ENCODE peak calls at places on chromosomes 4 and X, in five cellular contexts. U is NT2/D1, G is lung, P is colonic mucosa, T is MG63. W is an unnamed sample.

GRCh38 chrX:119622356-119623232 is 16.4 kb upstream of the NKRF start:
- DNase-seq in G (no peak), P (peak; percentile 49), U (no peak), T (peak; percentile 60), W (peak; percentile 55)

GRCh38 chrX:1147641-1148515 is 64.6 kb downstream of the CRLF2 start:
- DNase-seq in G (no peak), T (no peak), U (no peak), P (no peak), W (no peak)

GRCh38 chr4:47434931-47435330 is 28.6 kb downstream of the COMMD8 start:
- DNase-seq in P (no peak), T (no peak), G (no peak), U (no peak), W (no peak)

GRCh38 chr4:94757192-94758140 is at the start of gene BMPR1B:
- DNase-seq in P (no peak), U (no peak), T (peak; percentile 3), G (no peak), W (no peak)

GRCh38 chr4:176507845-176508533 is 188.2 kb downstream of the SPCS3 start:
- DNase-seq in P (no peak), U (no peak), G (no peak), T (no peak), W (no peak)

GRCh38 chrX:47316276-47317025 is 53.9 kb upstream of the ZNF157 start:
- DNase-seq in P (no peak), U (peak; percentile 84), G (no peak), T (no peak), W (no peak)

GRCh38 chr4:81465668-81466357 is 5.9 kb downstream of the RASGEF1B start:
- DNase-seq in T (no peak), U (no peak), G (no peak), P (peak; percentile 39), W (no peak)

GRCh38 chrX:54248309-54248708 is 65.3 kb upstream of the FAM120C start:
- DNase-seq in T (no peak), U (no peak), P (no peak), G (no peak), W (no peak)

GRCh38 chr4:67198757-67199156 is 346.5 kb downstream of the CENPC start:
- DNase-seq in U (no peak), T (peak; percentile 0), G (no peak), P (no peak), W (no peak)

GRCh38 chr4:128596115-128596514 is 213.4 kb upstream of the JADE1 start:
- DNase-seq in U (no peak), P (no peak), G (no peak), T (no peak), W (no peak)

GRCh38 chr4:8410641-8411271 is 29.8 kb downstream of the ACOX3 start:
- DNase-seq in G (peak; percentile 44), U (peak; percentile 71), T (peak; percentile 52), P (peak; percentile 70), W (peak; percentile 70)

GRCh38 chr4:10316851-10317250 is 140.4 kb downstream of the ZNF518B start:
- DNase-seq in T (no peak), P (no peak), U (no peak), G (no peak), W (no peak)

GRCh38 chr4:55635282-55635681 is 816 bp downstream of the NMU start:
- DNase-seq in U (no peak), T (no peak), P (no peak), G (no peak), W (no peak)

GRCh38 chrX:132206259-132206658 is 13.0 kb downstream of the RAP2C start:
- DNase-seq in T (no peak), P (no peak), G (no peak), U (no peak), W (no peak)

GRCh38 chr4:177809786-177810185 is 367.5 kb upstream of the AGA start:
- DNase-seq in P (no peak), G (no peak), U (no peak), T (no peak), W (no peak)

GRCh38 chr4:125985856-125986255 is 671.1 kb downstream of the FAT4 start:
- DNase-seq in T (no peak), P (no peak), U (peak; percentile 82), G (no peak), W (no peak)

GRCh38 chrX:52574416-52575275 is 57.8 kb upstream of the XAGE1B start:
- DNase-seq in P (peak; percentile 41), G (peak; percentile 32), U (peak; percentile 51), T (no peak), W (no peak)

GRCh38 chrX:72021975-72022374 is 109.7 kb downstream of the RTL5 start:
- DNase-seq in P (no peak), T (no peak), G (peak; percentile 26), U (no peak), W (no peak)

GRCh38 chr4:129641179-129641578 is 545.2 kb downstream of the C4orf33 start:
- DNase-seq in T (no peak), G (peak; percentile 50), U (peak; percentile 30), P (peak; percentile 56), W (no peak)

GRCh38 chr4:153434190-153434589 is 32.0 kb upstream of the TMEM131L start:
- DNase-seq in U (no peak), P (no peak), G (no peak), T (no peak), W (no peak)

GRCh38 chr4:147340547-147341225 is 140.2 kb upstream of the EDNRA start:
- DNase-seq in G (no peak), P (no peak), T (no peak), U (no peak), W (no peak)

GRCh38 chr4:81314196-81314896 is 99.3 kb upstream of the PRKG2 start:
- DNase-seq in P (peak; percentile 98), T (peak; percentile 78), U (no peak), G (peak; percentile 63), W (peak; percentile 17)

GRCh38 chr4:126851391-126851790 is 781.4 kb upstream of the INTU start:
- DNase-seq in U (no peak), G (no peak), P (no peak), T (no peak), W (no peak)

GRCh38 chrX:701673-702072 is 71.1 kb downstream of the SHOX start:
- DNase-seq in T (no peak), G (no peak), U (no peak), P (no peak), W (no peak)

GRCh38 chrX:136260801-136261200 is 9.6 kb upstream of the MAP7D3 start:
- DNase-seq in G (no peak), T (peak; percentile 86), P (no peak), U (no peak), W (no peak)

GRCh38 chrX:109533005-109533404 is 3.6 kb upstream of the NXT2 start:
- DNase-seq in U (no peak), T (no peak), G (no peak), P (no peak), W (no peak)

GRCh38 chrX:15864629-15865028 is 10.0 kb upstream of the AP1S2 start:
- DNase-seq in T (no peak), U (no peak), P (no peak), G (no peak), W (no peak)

GRCh38 chrX:153495362-153495751 is 577 bp downstream of the BGN start:
- DNase-seq in P (no peak), G (no peak), T (peak; percentile 61), U (no peak), W (no peak)

GRCh38 chr4:149353241-149353640 is 462.4 kb downstream of the IQCM start:
- DNase-seq in P (no peak), G (no peak), T (no peak), U (no peak), W (no peak)

GRCh38 chr4:26048378-26048882 is 134.4 kb downstream of the SMIM20 start:
- DNase-seq in T (peak; percentile 81), G (peak; percentile 40), P (peak; percentile 40), U (peak; percentile 46), W (peak; percentile 38)

GRCh38 chr4:151472711-151473110 is 63.7 kb downstream of the FHIP1A start:
- DNase-seq in U (no peak), P (no peak), G (no peak), T (no peak), W (no peak)

GRCh38 chr4:38308728-38309315 is 348.6 kb downstream of the PTTG2 start:
- DNase-seq in T (no peak), U (no peak), P (no peak), G (no peak), W (no peak)

GRCh38 chr4:38311495-38311894 is 351.3 kb downstream of the PTTG2 start:
- DNase-seq in U (no peak), P (no peak), G (no peak), T (no peak), W (no peak)

GRCh38 chr4:38306482-38307071 is 346.4 kb downstream of the PTTG2 start:
- DNase-seq in T (no peak), P (no peak), U (no peak), G (no peak), W (no peak)

GRCh38 chr4:38310446-38311043 is 350.3 kb downstream of the PTTG2 start:
- DNase-seq in T (no peak), U (no peak), P (no peak), G (no peak), W (no peak)

GRCh38 chr4:38309471-38309870 is 349.3 kb downstream of the PTTG2 start:
- DNase-seq in U (no peak), P (no peak), T (no peak), G (no peak), W (no peak)
- H3K9me3 ChIP-seq in U (no peaks in the 10 kb centered on the region), P (no peaks in the 10 kb centered on the region), T (no peaks in the 10 kb centered on the region), G (no peaks in the 10 kb centered on the region), W (peaks cover 4% of the 10 kb centered on the region)

GRCh38 chrX:140510895-140511295 is 6.0 kb upstream of the SOX3 start:
- DNase-seq in U (no peak), T (no peak), G (no peak), P (no peak), W (no peak)

GRCh38 chrX:140507982-140508305 is 3.1 kb upstream of the SOX3 start:
- DNase-seq in G (peak; percentile 37), U (peak; percentile 54), T (peak; percentile 43), P (no peak), W (no peak)

GRCh38 chrX:140508958-140509357 is 4.1 kb upstream of the SOX3 start:
- DNase-seq in G (no peak), U (no peak), T (no peak), P (no peak), W (no peak)

GRCh38 chrX:140510306-140510676 is 5.4 kb upstream of the SOX3 start:
- DNase-seq in P (no peak), G (no peak), T (no peak), U (no peak), W (no peak)

GRCh38 chrX:140509468-140510305 is 4.8 kb upstream of the SOX3 start:
- DNase-seq in T (no peak), G (no peak), U (no peak), P (no peak), W (no peak)
- H3K9me3 ChIP-seq in T (no peaks in the 10 kb centered on the region), G (no peaks in the 10 kb centered on the region), U (no peaks in the 10 kb centered on the region), P (no peaks in the 10 kb centered on the region), W (no peaks in the 10 kb centered on the region)

GRCh38 chr4:337143-337931 is at the start of gene ZNF141:
- DNase-seq in T (peak; percentile 80), U (peak; percentile 96), P (peak; percentile 98), G (peak; percentile 97), W (peak; percentile 99)
- H3K9me3 ChIP-seq in T (no peaks in the 10 kb centered on the region), U (no peaks in the 10 kb centered on the region), P (peaks cover 7% of the 10 kb centered on the region), G (no peaks in the 10 kb centered on the region), W (no peaks in the 10 kb centered on the region)

DNA sequence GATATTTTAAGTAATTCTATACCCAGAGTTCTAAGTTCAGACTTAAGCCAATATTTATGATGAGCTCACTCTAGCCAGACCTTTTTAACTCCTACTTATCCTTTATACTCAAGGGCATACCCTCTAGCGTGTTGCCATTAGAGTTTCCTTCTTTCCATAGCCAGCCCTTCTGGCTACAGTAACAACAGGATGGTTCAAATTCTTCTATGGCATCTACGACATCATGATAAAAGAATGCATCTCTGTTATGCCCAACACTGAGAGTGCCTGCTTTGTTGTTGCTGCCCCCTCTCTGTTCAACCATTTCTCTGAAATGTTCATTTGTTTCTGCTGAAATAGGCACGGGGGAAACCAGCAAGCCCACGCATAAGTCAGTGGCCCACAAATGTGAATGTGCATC is 104.5 kb downstream of the UBE2NL start:
- DNase-seq in P (no peak), U (peak; percentile 2), T (no peak), G (no peak), W (no peak)
- H3K9me3 ChIP-seq in P (no peaks in the 10 kb centered on the region), U (no peaks in the 10 kb centered on the region), T (no peaks in the 10 kb centered on the region), G (no peaks in the 10 kb centered on the region), W (no peaks in the 10 kb centered on the region)